ENCODE peak calls at places on chromosome 6, in ten cellular contexts. T, A, N, L, O, Q, J, F, K and V are unnamed samples.
A peak's percentile ranks its signal among the peaks of the same experiment; 100 is the strongest.

GRCh38 chr6:79812195-79812594 is 135.2 kb downstream of the ELOVL4 start:
- DNase-seq in T (no peak), A (no peak), N (no peak), L (no peak), O (no peak), Q (no peak), J (no peak), F (no peak), K (no peak), V (no peak)

GRCh38 chr6:31901415-31901952 is 402 bp downstream of the ZBTB12 start:
- DNase-seq in T (peak; percentile 6), A (peak; percentile 71), N (peak; percentile 51), L (peak; percentile 33), O (peak; percentile 79), Q (peak; percentile 79), J (no peak), F (peak; percentile 71), K (no peak), V (peak; percentile 69)

GRCh38 chr6:41373919-41374617 is 38.7 kb downstream of the NCR2 start:
- DNase-seq in T (no peak), A (peak; percentile 39), N (no peak), L (no peak), O (peak; percentile 62), Q (peak; percentile 34), J (no peak), F (no peak), K (no peak), V (no peak)

GRCh38 chr6:166601956-166602355 is 15.5 kb upstream of the RAMACL start:
- DNase-seq in T (no peak), A (no peak), N (no peak), L (no peak), O (no peak), Q (no peak), J (no peak), F (no peak), K (no peak), V (no peak)

GRCh38 chr6:134132494-134133141 is 80.2 kb upstream of the SLC2A12 start:
- DNase-seq in T (no peak), A (no peak), N (no peak), L (no peak), O (no peak), Q (no peak), J (no peak), F (no peak), K (no peak), V (no peak)

GRCh38 chr6:89481695-89482094 is 48.7 kb downstream of the ANKRD6 start:
- DNase-seq in T (no peak), A (no peak), N (no peak), L (no peak), O (no peak), Q (no peak), J (no peak), F (no peak), K (no peak), V (no peak)

GRCh38 chr6:150720774-150721233 is 121.1 kb downstream of the PLEKHG1 start:
- DNase-seq in T (no peak), A (no peak), N (no peak), L (no peak), O (no peak), Q (peak; percentile 19), J (peak; percentile 37), F (no peak), K (no peak), V (no peak)

GRCh38 chr6:85451586-85452306 is 1.9 kb downstream of the NT5E start:
- DNase-seq in T (no peak), A (no peak), N (no peak), L (no peak), O (no peak), Q (no peak), J (no peak), F (no peak), K (no peak), V (no peak)

GRCh38 chr6:89434954-89435353 is 2.0 kb downstream of the ANKRD6 start:
- DNase-seq in T (no peak), A (no peak), N (no peak), L (no peak), O (no peak), Q (no peak), J (no peak), F (no peak), K (no peak), V (no peak)

GRCh38 chr6:54419885-54420284 is 111.6 kb downstream of the TINAG start:
- DNase-seq in T (peak; percentile 79), A (no peak), N (no peak), L (no peak), O (no peak), Q (no peak), J (no peak), F (no peak), K (no peak), V (no peak)

GRCh38 chr6:42141603-42142117 is 760 bp downstream of the C6orf132 start:
- DNase-seq in T (no peak), A (no peak), N (no peak), L (no peak), O (no peak), Q (no peak), J (no peak), F (no peak), K (no peak), V (no peak)

GRCh38 chr6:167760979-167761793 is 65.5 kb upstream of the AFDN start:
- DNase-seq in T (no peak), A (no peak), N (no peak), L (no peak), O (no peak), Q (no peak), J (peak; percentile 48), F (no peak), K (no peak), V (peak; percentile 46)

GRCh38 chr6:56691201-56691595 is 48.5 kb upstream of the DST start:
- DNase-seq in T (no peak), A (no peak), N (no peak), L (no peak), O (no peak), Q (no peak), J (no peak), F (no peak), K (no peak), V (no peak)

GRCh38 chr6:83511901-83512681 is at the start of gene PRSS35:
- DNase-seq in T (no peak), A (no peak), N (no peak), L (no peak), O (no peak), Q (peak; percentile 36), J (peak; percentile 67), F (no peak), K (no peak), V (peak; percentile 36)

GRCh38 chr6:119647309-119647708 is 297.7 kb upstream of the MAN1A1 start:
- DNase-seq in T (no peak), A (no peak), N (no peak), L (no peak), O (no peak), Q (no peak), J (no peak), F (no peak), K (no peak), V (no peak)

GRCh38 chr6:1971612-1972011 is 273.8 kb downstream of the GMDS start:
- DNase-seq in T (no peak), A (no peak), N (no peak), L (no peak), O (no peak), Q (no peak), J (no peak), F (no peak), K (no peak), V (no peak)

GRCh38 chr6:79277109-79277508 is 42.6 kb upstream of the HMGN3 start:
- DNase-seq in T (no peak), A (no peak), N (no peak), L (no peak), O (no peak), Q (no peak), J (no peak), F (no peak), K (no peak), V (no peak)

GRCh38 chr6:36752886-36753506 is 55.4 kb downstream of the RAB44 start:
- DNase-seq in T (no peak), A (no peak), N (no peak), L (no peak), O (no peak), Q (peak; percentile 15), J (no peak), F (no peak), K (no peak), V (no peak)

GRCh38 chr6:134245041-134245440 is 72.9 kb downstream of the SGK1 start:
- DNase-seq in T (peak; percentile 59), A (no peak), N (no peak), L (no peak), O (no peak), Q (no peak), J (no peak), F (no peak), K (no peak), V (no peak)

GRCh38 chr6:170107606-170108222 is 183.2 kb downstream of the DLL1 start:
- DNase-seq in T (no peak), A (no peak), N (no peak), L (no peak), O (peak; percentile 43), Q (no peak), J (no peak), F (no peak), K (no peak), V (no peak)

GRCh38 chr6:139510040-139510815 is 135.8 kb upstream of the CITED2 start:
- DNase-seq in T (no peak), A (no peak), N (no peak), L (no peak), O (no peak), Q (no peak), J (no peak), F (no peak), K (no peak), V (no peak)

GRCh38 chr6:45930419-45931059 is 85.1 kb downstream of the CLIC5 start:
- DNase-seq in T (peak; percentile 24), A (peak; percentile 67), N (peak; percentile 44), L (peak; percentile 35), O (peak; percentile 89), Q (peak; percentile 74), J (peak; percentile 72), F (peak; percentile 49), K (peak; percentile 20), V (peak; percentile 36)

GRCh38 chr6:80522556-80522955 is 416.1 kb downstream of the BCKDHB start:
- DNase-seq in T (no peak), A (no peak), N (no peak), L (no peak), O (no peak), Q (no peak), J (no peak), F (no peak), K (no peak), V (no peak)

GRCh38 chr6:90397047-90397446 is 100.4 kb upstream of the BACH2 start:
- DNase-seq in T (no peak), A (no peak), N (no peak), L (no peak), O (no peak), Q (no peak), J (no peak), F (no peak), K (no peak), V (no peak)

GRCh38 chr6:77440206-77440976 is 22.9 kb downstream of the HTR1B start:
- DNase-seq in T (peak; percentile 71), A (no peak), N (peak; percentile 0), L (no peak), O (no peak), Q (no peak), J (no peak), F (no peak), K (no peak), V (no peak)

GRCh38 chr6:13673825-13674444 is 37.7 kb downstream of the RANBP9 start:
- DNase-seq in T (no peak), A (no peak), N (no peak), L (no peak), O (no peak), Q (no peak), J (no peak), F (no peak), K (no peak), V (no peak)

GRCh38 chr6:51553246-51554015 is 534.0 kb downstream of the PKHD1 start:
- DNase-seq in T (no peak), A (no peak), N (no peak), L (no peak), O (no peak), Q (no peak), J (no peak), F (no peak), K (no peak), V (no peak)

GRCh38 chr6:150881911-150882481 is 16.5 kb downstream of the MTHFD1L start:
- DNase-seq in T (peak; percentile 88), A (no peak), N (peak; percentile 41), L (no peak), O (no peak), Q (no peak), J (peak; percentile 34), F (no peak), K (no peak), V (no peak)